ENCODE peak calls at places on chromosomes 4 and X, in seven cellular contexts. M, H, R, X, B, O and K are unnamed samples.

GRCh38 chr4:3462790-3463415 is at the start of gene DOK7:
- DNase-seq in M (no peak), H (peak), R (no peak), X (no peak), B (peak), O (peak), K (peak)

GRCh38 chr4:96784336-96784735 is 944.4 kb downstream of the PDHA2 start:
- DNase-seq in M (no peak), H (no peak), R (no peak), X (no peak), B (no peak), O (no peak), K (no peak)

GRCh38 chr4:69697536-69697935 is 44.5 kb upstream of the UGT2A1 start:
- DNase-seq in M (no peak), H (no peak), R (no peak), X (no peak), B (no peak), O (no peak), K (no peak)

GRCh38 chr4:1045595-1046201 is 34.3 kb downstream of the FGFRL1 start:
- DNase-seq in M (peak), H (no peak), R (peak), X (no peak), B (no peak), O (no peak), K (no peak)

GRCh38 chrX:100316987-100317386 is 93.1 kb downstream of the PCDH19 start:
- DNase-seq in M (peak), H (no peak), R (no peak), X (no peak), B (no peak), O (peak), K (no peak)

GRCh38 chrX:109619816-109620215 is 5.2 kb downstream of the KCNE5 start:
- DNase-seq in M (no peak), H (no peak), R (no peak), X (no peak), B (no peak), O (no peak), K (no peak)

GRCh38 chr4:5165419-5166369 is 114.4 kb downstream of the STK32B start:
- DNase-seq in M (no peak), H (peak), R (no peak), X (no peak), B (peak), O (peak), K (no peak)

GRCh38 chr4:122900314-122900713 is 22.1 kb downstream of the NUDT6 start:
- DNase-seq in M (no peak), H (no peak), R (no peak), X (no peak), B (no peak), O (no peak), K (no peak)

GRCh38 chr4:141636771-141637460 is 533 bp downstream of the IL15 start:
- DNase-seq in M (peak), H (peak), R (peak), X (peak), B (peak), O (peak), K (peak)

GRCh38 chrX:5852941-5853340 is 375.7 kb downstream of the NLGN4X start:
- DNase-seq in M (no peak), H (no peak), R (no peak), X (no peak), B (no peak), O (no peak), K (no peak)

GRCh38 chr4:112519689-112520597 is 4.0 kb upstream of the NEUROG2 start:
- DNase-seq in M (no peak), H (peak), R (no peak), X (no peak), B (no peak), O (no peak), K (no peak)

GRCh38 chrX:131058136-131058868 is at the start of gene ARHGAP36:
- DNase-seq in M (no peak), H (peak), R (no peak), X (no peak), B (peak), O (peak), K (no peak)

GRCh38 chr4:15031993-15032660 is 29.8 kb downstream of the CPEB2 start:
- DNase-seq in M (no peak), H (no peak), R (no peak), X (no peak), B (no peak), O (peak), K (no peak)

GRCh38 chr4:79311279-79311678 is 14.6 kb downstream of the NAA11 start:
- DNase-seq in M (no peak), H (no peak), R (no peak), X (no peak), B (no peak), O (no peak), K (no peak)

GRCh38 chr4:84503495-84504437 is 4.7 kb upstream of the NKX6-1 start:
- DNase-seq in M (no peak), H (peak), R (no peak), X (peak), B (peak), O (peak), K (no peak)

GRCh38 chr4:2934077-2934812 is 29.0 kb downstream of the NOP14 start:
- DNase-seq in M (peak), H (peak), R (peak), X (peak), B (peak), O (peak), K (peak)

GRCh38 chrX:21657318-21658151 is 595 bp downstream of the KLHL34 start:
- DNase-seq in M (peak), H (no peak), R (no peak), X (no peak), B (no peak), O (no peak), K (no peak)

GRCh38 chr4:168830777-168831512 is 179.1 kb downstream of the CBR4 start:
- DNase-seq in M (no peak), H (no peak), R (no peak), X (peak), B (no peak), O (peak), K (no peak)

GRCh38 chr4:88674989-88675388 is 22.6 kb downstream of the NAP1L5 start:
- DNase-seq in M (no peak), H (no peak), R (no peak), X (no peak), B (no peak), O (peak), K (no peak)

GRCh38 chr4:22969314-22969896 is 276.7 kb downstream of the GBA3 start:
- DNase-seq in M (no peak), H (peak), R (no peak), X (peak), B (no peak), O (peak), K (no peak)

GRCh38 chrX:72492499-72492898 is 80.1 kb downstream of the HDAC8 start:
- DNase-seq in M (no peak), H (no peak), R (no peak), X (no peak), B (no peak), O (no peak), K (no peak)

GRCh38 chr4:159543831-159544230 is 441.0 kb downstream of the RAPGEF2 start:
- DNase-seq in M (no peak), H (no peak), R (no peak), X (no peak), B (no peak), O (no peak), K (no peak)

GRCh38 chrX:111874241-111874640 is 1.7 kb upstream of the TRPC5OS start:
- DNase-seq in M (no peak), H (no peak), R (no peak), X (no peak), B (no peak), O (no peak), K (no peak)

GRCh38 chrX:111875881-111876280 is at the start of gene TRPC5OS:
- DNase-seq in M (no peak), H (no peak), R (no peak), X (no peak), B (no peak), O (no peak), K (no peak)

GRCh38 chrX:111880735-111881134 is 4.8 kb downstream of the TRPC5OS start:
- DNase-seq in M (no peak), H (no peak), R (no peak), X (no peak), B (no peak), O (no peak), K (no peak)

GRCh38 chrX:111876646-111877045 is 665 bp downstream of the TRPC5OS start:
- DNase-seq in M (no peak), H (no peak), R (no peak), X (no peak), B (no peak), O (no peak), K (no peak)

GRCh38 chrX:111877681-111878080 is 1.7 kb downstream of the TRPC5OS start:
- DNase-seq in M (no peak), H (no peak), R (no peak), X (no peak), B (no peak), O (no peak), K (no peak)
- H3K27ac ChIP-seq in M (no peak), H (no peak), R (no peak), X (no peak), B (no peak), O (no peak), K (no peak)

GRCh38 chr4:152938237-152938969 is 2.3 kb downstream of the FHDC1 start:
- DNase-seq in M (no peak), H (no peak), R (no peak), X (no peak), B (no peak), O (peak), K (peak)
- H3K27ac ChIP-seq in M (no peak), H (no peak), R (no peak), X (no peak), B (no peak), O (no peak), K (no peak)

DNA sequence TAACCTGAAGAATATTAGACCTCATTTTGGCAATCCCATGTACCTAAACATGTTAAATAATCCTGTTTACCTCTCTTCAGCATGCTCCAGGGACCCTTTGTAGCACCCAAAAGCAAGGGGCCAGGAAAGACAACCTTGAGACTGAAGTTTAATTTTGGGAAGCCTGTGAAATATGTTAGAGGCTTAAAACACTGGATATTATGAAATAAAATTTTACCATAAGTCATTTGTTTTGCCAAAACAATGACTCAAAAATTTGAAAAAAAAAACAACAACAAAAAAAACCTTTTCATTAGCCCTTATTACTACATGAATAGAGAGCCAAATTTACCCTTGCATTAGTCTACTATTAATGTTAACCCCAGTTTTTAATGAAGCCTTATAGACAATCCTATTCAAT is 49.7 kb downstream of the HMGB2 start:
- DNase-seq in M (no peak), H (no peak), R (no peak), X (no peak), B (no peak), O (no peak), K (no peak)
- H3K27ac ChIP-seq in M (no peak), H (no peak), R (no peak), X (no peak), B (no peak), O (no peak), K (no peak)

DNA sequence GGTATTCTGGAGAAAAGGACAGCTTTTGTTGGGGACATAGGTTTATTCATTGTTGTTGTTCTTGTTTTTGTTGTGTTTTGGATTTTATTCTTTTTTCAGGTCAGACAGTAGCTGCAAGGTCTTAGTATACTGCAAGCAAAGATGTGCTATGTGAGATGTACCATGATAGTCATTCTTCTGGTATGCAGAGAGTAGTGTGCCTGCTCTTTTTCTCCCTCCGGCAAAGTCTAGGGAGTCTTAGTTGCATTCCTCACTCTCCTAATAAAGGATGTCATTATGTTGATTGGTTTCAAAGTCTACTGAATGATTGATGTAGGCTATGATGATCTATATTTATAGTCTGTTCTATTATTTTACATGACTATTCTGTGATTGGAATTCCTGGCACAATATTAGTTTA is 119.9 kb upstream of the POF1B start:
- DNase-seq in M (no peak), H (no peak), R (no peak), X (no peak), B (no peak), O (no peak), K (no peak)
- H3K27ac ChIP-seq in M (no peak), H (no peak), R (no peak), X (no peak), B (no peak), O (no peak), K (no peak)

DNA sequence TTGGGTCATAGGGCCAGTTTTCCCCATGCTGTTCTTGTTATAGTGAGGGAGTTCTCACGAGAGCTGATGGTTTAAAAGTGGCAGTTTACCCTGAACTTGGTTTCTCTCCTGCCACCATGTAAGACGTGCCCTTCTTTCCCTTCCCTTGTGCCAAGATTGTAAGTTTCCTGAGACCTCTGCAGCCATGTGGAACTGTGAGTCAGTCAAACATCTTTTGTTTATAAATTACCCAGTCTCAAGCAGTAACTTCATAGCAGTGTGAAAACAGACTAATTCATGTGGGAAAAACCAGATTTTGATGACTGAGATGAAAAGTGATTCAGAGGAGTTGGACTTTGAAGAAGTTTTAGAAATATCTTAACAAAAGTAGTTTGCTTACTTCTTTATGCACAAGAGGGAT is 101.4 kb downstream of the ARHGAP10 start:
- DNase-seq in M (no peak), H (no peak), R (no peak), X (no peak), B (no peak), O (peak), K (no peak)
- H3K27ac ChIP-seq in M (no peak), H (no peak), R (no peak), X (peak), B (no peak), O (peak), K (peak)

GRCh38 chr4:146282662-146283061 is 68.3 kb downstream of the REELD1 start:
- DNase-seq in M (no peak), H (no peak), R (no peak), X (no peak), B (no peak), O (no peak), K (no peak)
- H3K27ac ChIP-seq in M (no peak), H (no peak), R (no peak), X (no peak), B (no peak), O (no peak), K (no peak)

GRCh38 chr4:151358266-151358665 is 32.9 kb upstream of the SH3D19 start:
- DNase-seq in M (no peak), H (no peak), R (no peak), X (no peak), B (no peak), O (no peak), K (no peak)

GRCh38 chr4:151361126-151361525 is 35.7 kb upstream of the SH3D19 start:
- DNase-seq in M (no peak), H (no peak), R (no peak), X (no peak), B (no peak), O (no peak), K (no peak)

GRCh38 chr4:151359576-151359975 is 34.2 kb upstream of the SH3D19 start:
- DNase-seq in M (no peak), H (no peak), R (no peak), X (no peak), B (no peak), O (no peak), K (no peak)

GRCh38 chr4:151355155-151355554 is 29.8 kb upstream of the SH3D19 start:
- DNase-seq in M (no peak), H (no peak), R (no peak), X (no peak), B (no peak), O (no peak), K (no peak)

DNA sequence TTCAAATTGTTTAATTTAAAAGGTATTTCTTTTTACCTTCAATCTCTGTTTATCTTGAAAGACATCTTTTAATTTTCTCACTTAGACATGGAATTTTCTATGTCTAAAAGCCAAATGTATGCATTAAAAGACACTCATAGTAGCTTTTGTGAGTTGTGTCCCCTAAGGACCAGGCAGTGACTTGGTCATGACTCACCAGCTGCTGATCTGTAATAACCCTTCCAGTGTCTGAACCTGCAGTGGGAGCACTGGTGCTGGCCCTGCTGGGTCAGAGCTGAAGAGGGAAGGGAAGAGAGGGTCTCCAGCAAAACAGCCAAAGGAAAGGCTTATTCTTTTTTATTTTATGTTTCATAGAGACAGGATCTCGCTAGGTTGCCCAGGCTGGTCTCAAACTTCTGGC is 31.1 kb upstream of the SH3D19 start:
- DNase-seq in M (no peak), H (no peak), R (no peak), X (no peak), B (no peak), O (peak), K (no peak)
- H3K27ac ChIP-seq in M (no peak), H (no peak), R (no peak), X (no peak), B (no peak), O (no peak), K (no peak)

GRCh38 chr4:184933311-184933710 is 85.0 kb upstream of the HELT start:
- DNase-seq in M (no peak), H (no peak), R (no peak), X (no peak), B (no peak), O (no peak), K (no peak)

GRCh38 chr4:184932343-184932742 is 85.9 kb upstream of the HELT start:
- DNase-seq in M (no peak), H (peak), R (no peak), X (no peak), B (peak), O (no peak), K (no peak)

GRCh38 chr4:184936071-184936470 is 82.2 kb upstream of the HELT start:
- DNase-seq in M (no peak), H (no peak), R (no peak), X (no peak), B (no peak), O (no peak), K (no peak)

GRCh38 chr4:184934961-184935360 is 83.3 kb upstream of the HELT start:
- DNase-seq in M (no peak), H (no peak), R (no peak), X (no peak), B (no peak), O (no peak), K (no peak)

DNA sequence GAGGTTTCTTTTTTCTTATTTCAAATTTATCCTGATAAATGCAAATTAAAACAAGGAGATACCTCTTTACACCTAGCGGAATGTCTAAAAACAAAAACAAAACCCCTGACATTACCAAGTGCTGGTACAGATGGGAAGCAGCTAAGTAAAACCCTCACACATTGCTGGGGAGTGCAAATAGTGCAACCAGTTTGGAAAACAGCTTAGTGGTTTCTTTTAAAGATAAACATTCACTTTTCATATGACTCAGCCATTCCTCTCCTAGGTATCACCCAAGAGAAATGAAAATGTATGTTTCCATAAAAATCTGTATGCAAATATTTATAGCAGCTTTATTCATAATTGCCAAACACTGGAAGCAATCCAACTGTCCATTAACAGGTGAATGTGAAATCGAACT is 84.1 kb upstream of the HELT start:
- DNase-seq in M (no peak), H (no peak), R (no peak), X (no peak), B (no peak), O (no peak), K (no peak)
- H3K27ac ChIP-seq in M (no peak), H (no peak), R (no peak), X (no peak), B (no peak), O (no peak), K (no peak)

GRCh38 chrX:31717474-31717873 is 645.6 kb upstream of the FTHL17 start:
- DNase-seq in M (no peak), H (no peak), R (no peak), X (no peak), B (no peak), O (no peak), K (no peak)

GRCh38 chrX:31715675-31716074 is 643.8 kb upstream of the FTHL17 start:
- DNase-seq in M (no peak), H (no peak), R (no peak), X (peak), B (no peak), O (no peak), K (no peak)

GRCh38 chrX:31713120-31713519 is 641.3 kb upstream of the FTHL17 start:
- DNase-seq in M (no peak), H (no peak), R (no peak), X (no peak), B (no peak), O (no peak), K (no peak)

GRCh38 chrX:31714797-31715196 is 643.0 kb upstream of the FTHL17 start:
- DNase-seq in M (no peak), H (no peak), R (no peak), X (no peak), B (no peak), O (no peak), K (no peak)
- H3K27ac ChIP-seq in M (no peak), H (no peak), R (no peak), X (no peak), B (no peak), O (no peak), K (no peak)